ENCODE peak calls at places on chromosomes 5 and 9, in ten cellular contexts. One of them, this sample, is unnamed.

GRCh38 chr9:117737721-117738226 is 33.6 kb downstream of the TLR4 start:
- DNase-seq in tibial nerve: no peak
- DNase-seq in GM10248: no peak
- DNase-seq in cardiac fibroblast: no peak
- DNase-seq in C1 segment of cervical spinal cord: peak; percentile 51
- DNase-seq in T-cell: no peak
- DNase-seq in non-pigmented ciliary epithelial cell: no peak
- DNase-seq in HCEC 1CT: no peak
- DNase-seq in D341Med: no peak
- DNase-seq in GM12891: no peak
- DNase-seq in this sample: no peak

GRCh38 chr9:68844196-68844595 is 139.2 kb downstream of the PIP5K1B start:
- DNase-seq in GM12891: no peak
- DNase-seq in tibial nerve: no peak
- DNase-seq in D341Med: no peak
- DNase-seq in HCEC 1CT: no peak
- DNase-seq in cardiac fibroblast: no peak
- DNase-seq in T-cell: no peak
- DNase-seq in C1 segment of cervical spinal cord: no peak
- DNase-seq in non-pigmented ciliary epithelial cell: no peak
- DNase-seq in GM10248: no peak
- DNase-seq in this sample: no peak

GRCh38 chr5:132094393-132095076 is 20.9 kb downstream of the CSF2 start:
- DNase-seq in D341Med: no peak
- DNase-seq in T-cell: no peak
- DNase-seq in GM12891: no peak
- DNase-seq in tibial nerve: no peak
- DNase-seq in non-pigmented ciliary epithelial cell: peak; percentile 86
- DNase-seq in cardiac fibroblast: peak; percentile 99
- DNase-seq in HCEC 1CT: peak; percentile 98
- DNase-seq in GM10248: no peak
- DNase-seq in C1 segment of cervical spinal cord: no peak
- DNase-seq in this sample: peak; percentile 57

GRCh38 chr9:127664678-127665507 is 41.9 kb upstream of the CFAP157 start:
- DNase-seq in GM12891: no peak
- DNase-seq in T-cell: no peak
- DNase-seq in tibial nerve: peak; percentile 18
- DNase-seq in D341Med: peak; percentile 58
- DNase-seq in C1 segment of cervical spinal cord: peak; percentile 3
- DNase-seq in cardiac fibroblast: no peak
- DNase-seq in non-pigmented ciliary epithelial cell: no peak
- DNase-seq in GM10248: no peak
- DNase-seq in HCEC 1CT: no peak
- DNase-seq in this sample: no peak

GRCh38 chr5:179893958-179894895 is 13.5 kb downstream of the TBC1D9B start:
- DNase-seq in tibial nerve: no peak
- DNase-seq in C1 segment of cervical spinal cord: no peak
- DNase-seq in GM10248: no peak
- DNase-seq in GM12891: no peak
- DNase-seq in HCEC 1CT: no peak
- DNase-seq in D341Med: no peak
- DNase-seq in T-cell: no peak
- DNase-seq in cardiac fibroblast: no peak
- DNase-seq in non-pigmented ciliary epithelial cell: no peak
- DNase-seq in this sample: no peak

GRCh38 chr9:33161589-33162132 is 5.5 kb downstream of the B4GALT1 start:
- DNase-seq in T-cell: no peak
- DNase-seq in non-pigmented ciliary epithelial cell: no peak
- DNase-seq in C1 segment of cervical spinal cord: no peak
- DNase-seq in GM12891: no peak
- DNase-seq in HCEC 1CT: no peak
- DNase-seq in cardiac fibroblast: no peak
- DNase-seq in tibial nerve: no peak
- DNase-seq in GM10248: no peak
- DNase-seq in D341Med: peak; percentile 61
- DNase-seq in this sample: peak; percentile 86

GRCh38 chr9:93652604-93653592 is 76.5 kb downstream of the PHF2 start:
- DNase-seq in T-cell: no peak
- DNase-seq in tibial nerve: no peak
- DNase-seq in D341Med: no peak
- DNase-seq in GM12891: no peak
- DNase-seq in GM10248: no peak
- DNase-seq in non-pigmented ciliary epithelial cell: no peak
- DNase-seq in cardiac fibroblast: no peak
- DNase-seq in C1 segment of cervical spinal cord: no peak
- DNase-seq in HCEC 1CT: no peak
- DNase-seq in this sample: no peak

GRCh38 chr9:72592501-72593403 is 71.3 kb downstream of the TMC1 start:
- DNase-seq in tibial nerve: peak; percentile 62
- DNase-seq in D341Med: peak; percentile 62
- DNase-seq in non-pigmented ciliary epithelial cell: no peak
- DNase-seq in GM12891: no peak
- DNase-seq in HCEC 1CT: peak; percentile 60
- DNase-seq in T-cell: no peak
- DNase-seq in GM10248: peak; percentile 50
- DNase-seq in C1 segment of cervical spinal cord: peak; percentile 8
- DNase-seq in cardiac fibroblast: peak; percentile 78
- DNase-seq in this sample: peak; percentile 54

GRCh38 chr5:134127376-134127861 is 12.9 kb downstream of the TCF7 start:
- DNase-seq in non-pigmented ciliary epithelial cell: no peak
- DNase-seq in D341Med: no peak
- DNase-seq in HCEC 1CT: no peak
- DNase-seq in cardiac fibroblast: peak; percentile 66
- DNase-seq in T-cell: no peak
- DNase-seq in C1 segment of cervical spinal cord: no peak
- DNase-seq in GM12891: no peak
- DNase-seq in GM10248: peak; percentile 54
- DNase-seq in tibial nerve: no peak
- DNase-seq in this sample: no peak

GRCh38 chr9:85577353-85577952 is 164.3 kb downstream of the AGTPBP1 start:
- DNase-seq in D341Med: no peak
- DNase-seq in T-cell: no peak
- DNase-seq in GM10248: no peak
- DNase-seq in C1 segment of cervical spinal cord: no peak
- DNase-seq in cardiac fibroblast: no peak
- DNase-seq in tibial nerve: no peak
- DNase-seq in HCEC 1CT: no peak
- DNase-seq in GM12891: no peak
- DNase-seq in non-pigmented ciliary epithelial cell: no peak
- DNase-seq in this sample: no peak

GRCh38 chr5:79547429-79547822 is 33.5 kb upstream of the HOMER1 start:
- DNase-seq in C1 segment of cervical spinal cord: no peak
- DNase-seq in HCEC 1CT: no peak
- DNase-seq in non-pigmented ciliary epithelial cell: no peak
- DNase-seq in tibial nerve: no peak
- DNase-seq in cardiac fibroblast: no peak
- DNase-seq in GM12891: no peak
- DNase-seq in GM10248: no peak
- DNase-seq in T-cell: no peak
- DNase-seq in D341Med: no peak
- DNase-seq in this sample: peak; percentile 59

GRCh38 chr5:52827815-52828214 is 40.1 kb downstream of the ITGA1 start:
- DNase-seq in tibial nerve: no peak
- DNase-seq in D341Med: no peak
- DNase-seq in cardiac fibroblast: no peak
- DNase-seq in GM12891: no peak
- DNase-seq in C1 segment of cervical spinal cord: no peak
- DNase-seq in HCEC 1CT: no peak
- DNase-seq in GM10248: no peak
- DNase-seq in T-cell: no peak
- DNase-seq in non-pigmented ciliary epithelial cell: no peak
- DNase-seq in this sample: no peak

GRCh38 chr9:125492719-125493118 is 214.3 kb downstream of the MAPKAP1 start:
- DNase-seq in cardiac fibroblast: no peak
- DNase-seq in HCEC 1CT: no peak
- DNase-seq in GM12891: no peak
- DNase-seq in D341Med: no peak
- DNase-seq in C1 segment of cervical spinal cord: no peak
- DNase-seq in GM10248: no peak
- DNase-seq in non-pigmented ciliary epithelial cell: no peak
- DNase-seq in T-cell: no peak
- DNase-seq in tibial nerve: no peak
- DNase-seq in this sample: peak; percentile 22

GRCh38 chr5:91235194-91235793 is 147.8 kb downstream of the ARRDC3 start:
- DNase-seq in D341Med: no peak
- DNase-seq in HCEC 1CT: no peak
- DNase-seq in GM10248: no peak
- DNase-seq in cardiac fibroblast: no peak
- DNase-seq in T-cell: no peak
- DNase-seq in non-pigmented ciliary epithelial cell: no peak
- DNase-seq in C1 segment of cervical spinal cord: no peak
- DNase-seq in GM12891: no peak
- DNase-seq in tibial nerve: no peak
- DNase-seq in this sample: no peak

This sample was measured in islet precursor cell.